ENCODE peak calls at places on chromosome 22, in six cellular contexts. U is RWPE1, Y is ovary, V is cardiac fibroblast, Q is HFFc6, Z is Peyer's patch. S is an unnamed sample.

GRCh38 chr22:40121463-40121862 is 56.3 kb upstream of the TNRC6B start:
- DNase-seq in U (no peak), Z (no peak), Y (no peak), V (no peak), Q (no peak), S (no peak)

GRCh38 chr22:27637604-27638003 is 164.0 kb downstream of the MN1 start:
- DNase-seq in Z (no peak), Q (peak; percentile 43), V (peak; percentile 44), Y (no peak), U (peak; percentile 38), S (peak; percentile 75)

GRCh38 chr22:36328635-36329216 is 59.0 kb downstream of the MYH9 start:
- DNase-seq in U (no peak), V (peak; percentile 79), Q (peak; percentile 91), Y (peak; percentile 67), Z (peak; percentile 82), S (peak; percentile 86)

GRCh38 chr22:40739723-40740122 is 60.4 kb downstream of the MCHR1 start:
- DNase-seq in Q (no peak), U (no peak), Z (no peak), V (no peak), Y (no peak), S (no peak)

GRCh38 chr22:31248138-31248745 is 36.1 kb downstream of the LIMK2 start:
- DNase-seq in V (peak; percentile 93), Z (peak; percentile 78), Y (peak; percentile 80), Q (peak; percentile 89), U (peak; percentile 87), S (peak; percentile 93)

GRCh38 chr22:21055564-21055834 is 9.8 kb downstream of the LRRC74B start:
- DNase-seq in Y (no peak), Z (no peak), Q (no peak), U (no peak), V (no peak), S (no peak)

GRCh38 chr22:40407021-40407761 is 36.8 kb downstream of the SGSM3 start:
- DNase-seq in Y (no peak), Q (no peak), U (no peak), Z (no peak), V (no peak), S (no peak)

GRCh38 chr22:45948081-45948648 is 28.8 kb downstream of the WNT7B start:
- DNase-seq in Z (no peak), Y (no peak), V (no peak), U (no peak), Q (no peak), S (no peak)

GRCh38 chr22:46934746-46935491 is 172.5 kb downstream of the TBC1D22A start:
- DNase-seq in Y (no peak), V (peak; percentile 82), Q (peak; percentile 83), U (peak; percentile 69), Z (peak; percentile 83), S (peak; percentile 97)

GRCh38 chr22:36252754-36253522 is at the start of gene APOL1:
- DNase-seq in U (no peak), V (peak; percentile 39), Y (peak; percentile 56), Q (no peak), Z (peak; percentile 79), S (peak; percentile 56)

GRCh38 chr22:35209203-35209602 is 48.1 kb upstream of the HMGXB4 start:
- DNase-seq in Y (no peak), Z (no peak), U (no peak), Q (no peak), V (no peak), S (no peak)
- TF ChIP-seq CTCF in Y (no peak), Z (no peak), U (no peak), Q (no peak), V (no peak), S (no peak)

GRCh38 chr22:42353883-42354727 is 78.1 kb downstream of the NFAM1 start:
- DNase-seq in V (no peak), Z (no peak), Q (peak; percentile 27), U (no peak), Y (no peak), S (no peak)
- TF ChIP-seq CTCF in V (no peak), Z (no peak), Q (peak; percentile 9), U (no peak), Y (no peak), S (no peak)

GRCh38 chr22:19798825-19799224 is 38.2 kb downstream of the TBX1 start:
- DNase-seq in Q (no peak), Y (no peak), V (no peak), U (no peak), Z (no peak), S (no peak)

GRCh38 chr22:19798320-19798665 is 37.7 kb downstream of the TBX1 start:
- DNase-seq in U (no peak), Y (no peak), Z (no peak), Q (no peak), V (no peak), S (no peak)

GRCh38 chr22:19800306-19800705 is 39.7 kb downstream of the TBX1 start:
- DNase-seq in Y (no peak), Q (no peak), U (no peak), Z (no peak), V (no peak), S (no peak)

GRCh38 chr22:19800761-19801244 is 40.2 kb downstream of the TBX1 start:
- DNase-seq in Z (no peak), V (peak; percentile 22), Q (peak; percentile 28), U (no peak), Y (no peak), S (no peak)

DNA sequence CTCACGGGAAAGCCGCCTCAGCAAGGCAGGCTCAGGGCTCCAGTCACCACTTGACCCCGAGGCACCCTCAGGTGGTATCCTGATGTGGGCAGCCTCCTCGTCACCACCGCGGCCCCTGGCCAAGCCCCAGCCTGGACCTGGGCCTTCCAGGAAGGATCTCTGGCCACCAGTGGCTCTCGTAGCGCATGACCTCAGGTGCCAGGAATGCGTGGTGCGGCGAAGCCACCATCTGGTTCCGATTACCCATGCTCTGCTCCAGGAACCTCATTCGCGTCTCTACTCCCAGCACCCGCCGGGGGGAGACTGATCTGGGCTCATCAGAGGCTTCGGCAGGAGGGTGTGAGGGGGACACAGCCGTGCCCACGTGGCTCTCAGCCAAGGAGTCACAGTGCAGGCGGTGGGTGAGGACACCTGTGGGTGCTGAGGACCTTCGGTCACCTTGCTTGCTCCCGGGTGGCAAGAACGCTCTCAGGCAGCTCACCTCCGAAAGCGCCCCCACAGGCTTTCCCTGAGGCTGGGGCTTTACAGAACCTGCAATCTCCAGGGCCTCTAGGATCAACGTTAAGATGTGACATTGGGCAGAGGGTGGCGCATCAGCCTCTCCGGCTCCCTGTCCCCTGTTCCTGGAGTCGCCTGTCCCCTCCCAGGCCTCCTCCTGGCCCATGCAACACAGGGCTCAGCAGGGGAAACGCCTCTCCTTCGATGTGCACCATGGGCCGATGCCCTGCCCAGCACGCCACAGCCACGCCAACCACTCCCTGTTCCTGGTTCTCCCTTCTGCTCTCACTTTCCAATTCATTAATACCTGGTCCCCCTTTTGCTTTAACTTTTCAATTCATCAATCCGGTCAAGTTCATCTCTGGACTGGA is 39.0 kb downstream of the TBX1 start:
- DNase-seq in U (no peak), Y (no peak), Q (peak; percentile 95), V (peak; percentile 84), Z (no peak), S (no peak)
- TF ChIP-seq CTCF in U (no peak), Y (no peak), Q (peak; percentile 44), V (no peak), Z (no peak), S (no peak)

DNA sequence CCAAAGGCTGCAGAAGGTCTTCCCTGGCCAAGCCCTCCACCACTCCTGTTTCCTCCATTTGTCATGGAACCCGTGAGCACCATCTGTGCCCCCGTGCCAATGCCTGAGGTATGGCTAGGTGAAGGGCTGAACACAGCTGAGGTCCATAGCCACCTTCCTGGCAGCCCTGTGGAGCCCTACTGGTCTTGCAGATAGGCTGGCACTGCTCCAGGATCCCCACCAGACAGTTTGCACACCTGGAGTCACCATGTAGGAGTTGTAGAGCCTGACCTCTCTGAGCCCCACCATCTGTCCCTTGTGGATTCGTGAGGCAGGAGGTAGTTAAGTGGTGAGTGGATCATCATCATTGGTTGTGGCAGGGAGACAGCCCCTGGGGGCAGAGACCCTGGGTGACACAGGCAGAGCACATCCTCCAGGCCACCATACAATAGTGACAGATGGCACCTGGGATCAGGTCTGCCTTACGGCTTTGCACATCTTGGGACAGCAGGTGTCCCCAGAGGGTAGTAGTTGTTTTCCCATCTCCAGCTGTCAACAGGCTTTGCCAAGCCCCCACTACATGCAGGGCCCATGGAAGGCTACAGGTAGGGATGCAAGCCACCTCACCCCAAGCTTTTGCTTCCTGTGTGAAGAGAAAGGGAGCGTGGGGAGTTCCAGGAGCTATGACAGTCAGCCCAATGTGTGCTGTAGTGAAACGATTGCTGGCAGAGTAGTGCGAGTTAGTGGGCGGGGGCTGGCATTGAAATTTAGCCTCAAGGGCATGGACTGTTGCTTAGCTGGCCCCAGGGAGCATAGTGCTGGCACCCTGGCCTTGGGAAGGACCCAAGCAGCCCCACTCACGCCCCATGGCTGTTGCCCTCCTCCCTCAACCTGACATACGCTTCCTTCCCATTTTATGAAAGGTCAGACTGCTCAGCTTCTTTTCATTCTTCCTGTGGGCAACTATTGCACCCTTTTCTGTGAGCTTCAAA is 52.4 kb upstream of the SUSD2 start:
- DNase-seq in V (no peak), Q (no peak), Z (no peak), Y (no peak), U (no peak), S (no peak)
- TF ChIP-seq CTCF in V (no peak), Q (no peak), Z (no peak), Y (no peak), U (no peak), S (no peak)

GRCh38 chr22:50206599-50206998 is 5.8 kb downstream of the SELENOO start:
- DNase-seq in Q (no peak), Z (no peak), V (peak; percentile 55), Y (no peak), U (no peak), S (no peak)
- TF ChIP-seq CTCF in Q (peak; percentile 75), Z (peak; percentile 15), V (peak; percentile 57), Y (no peak), U (peak; percentile 18), S (peak; percentile 45)

GRCh38 chr22:32411388-32411787 is 659 bp downstream of the RTCB start:
- DNase-seq in V (no peak), U (peak; percentile 43), Q (peak; percentile 15), Z (peak; percentile 50), Y (no peak), S (peak; percentile 74)

GRCh38 chr22:32416556-32417085 is 4.6 kb upstream of the RTCB start:
- DNase-seq in V (no peak), Q (no peak), Z (no peak), U (no peak), Y (no peak), S (no peak)

GRCh38 chr22:32411829-32412592 is at the start of gene RTCB:
- DNase-seq in U (peak; percentile 50), Z (peak; percentile 96), V (peak; percentile 95), Y (peak; percentile 95), Q (peak; percentile 93), S (peak; percentile 87)

GRCh38 chr22:32410459-32410858 is 1.6 kb downstream of the RTCB start:
- DNase-seq in V (no peak), Z (no peak), Y (no peak), U (no peak), Q (no peak), S (peak; percentile 22)

GRCh38 chr22:32413715-32414114 is 1.7 kb upstream of the RTCB start:
- DNase-seq in Y (no peak), U (peak; percentile 8), Q (peak; percentile 33), V (peak; percentile 29), Z (no peak), S (peak; percentile 40)
- TF ChIP-seq CTCF in Y (no peak), U (peak; percentile 41), Q (peak; percentile 77), V (peak; percentile 33), Z (peak; percentile 8), S (peak; percentile 48)